ENCODE peak calls at places on chromosomes 4 and X, in seven cellular contexts. One of them, this sample, is unnamed.

GRCh38 chr4:186724048-186724860 is 598 bp upstream of the FAT1 start:
- DNase-seq in OCI-LY7: no peak
- DNase-seq in AG04449: no peak
- DNase-seq in brain microvascular endothelial cell: peak
- DNase-seq in AG04450: no peak
- DNase-seq in left ventricle myocardium inferior: peak
- DNase-seq in HFF-Myc: no peak
- DNase-seq in this sample: peak

GRCh38 chr4:102868782-102869568 is at the start of gene CISD2:
- DNase-seq in OCI-LY7: peak
- DNase-seq in AG04449: no peak
- DNase-seq in brain microvascular endothelial cell: peak
- DNase-seq in AG04450: peak
- DNase-seq in left ventricle myocardium inferior: peak
- DNase-seq in HFF-Myc: peak
- DNase-seq in this sample: peak

GRCh38 chrX:68947882-68948605 is 119.2 kb downstream of the EFNB1 start:
- DNase-seq in OCI-LY7: no peak
- DNase-seq in AG04449: no peak
- DNase-seq in brain microvascular endothelial cell: no peak
- DNase-seq in AG04450: no peak
- DNase-seq in left ventricle myocardium inferior: no peak
- DNase-seq in HFF-Myc: no peak
- DNase-seq in this sample: no peak

GRCh38 chrX:38939067-38939466 is 137.8 kb downstream of the MID1IP1 start:
- DNase-seq in OCI-LY7: no peak
- DNase-seq in AG04449: no peak
- DNase-seq in brain microvascular endothelial cell: no peak
- DNase-seq in AG04450: peak
- DNase-seq in left ventricle myocardium inferior: no peak
- DNase-seq in HFF-Myc: no peak
- DNase-seq in this sample: peak

GRCh38 chrX:119617511-119618164 is 11.4 kb upstream of the NKRF start:
- DNase-seq in OCI-LY7: peak
- DNase-seq in AG04449: no peak
- DNase-seq in brain microvascular endothelial cell: no peak
- DNase-seq in AG04450: no peak
- DNase-seq in left ventricle myocardium inferior: no peak
- DNase-seq in HFF-Myc: no peak
- DNase-seq in this sample: no peak

GRCh38 chrX:102714994-102715393 is 2.7 kb downstream of the GPRASP2 start:
- DNase-seq in OCI-LY7: no peak
- DNase-seq in AG04449: no peak
- DNase-seq in brain microvascular endothelial cell: no peak
- DNase-seq in AG04450: no peak
- DNase-seq in left ventricle myocardium inferior: no peak
- DNase-seq in HFF-Myc: no peak
- DNase-seq in this sample: no peak

GRCh38 chrX:115233497-115234219 is at the start of gene LRCH2:
- DNase-seq in OCI-LY7: no peak
- DNase-seq in AG04449: no peak
- DNase-seq in brain microvascular endothelial cell: no peak
- DNase-seq in AG04450: peak
- DNase-seq in left ventricle myocardium inferior: peak
- DNase-seq in HFF-Myc: no peak
- DNase-seq in this sample: peak

GRCh38 chr4:13543091-13543581 is 1.2 kb downstream of the NKX3-2 start:
- DNase-seq in OCI-LY7: no peak
- DNase-seq in AG04449: no peak
- DNase-seq in brain microvascular endothelial cell: no peak
- DNase-seq in AG04450: no peak
- DNase-seq in left ventricle myocardium inferior: no peak
- DNase-seq in HFF-Myc: no peak
- DNase-seq in this sample: no peak

GRCh38 chrX:18173494-18174180 is 47.0 kb downstream of the BEND2 start:
- DNase-seq in OCI-LY7: no peak
- DNase-seq in AG04449: no peak
- DNase-seq in brain microvascular endothelial cell: no peak
- DNase-seq in AG04450: no peak
- DNase-seq in left ventricle myocardium inferior: peak
- DNase-seq in HFF-Myc: no peak
- DNase-seq in this sample: no peak

GRCh38 chr4:55311792-55312490 is 34.1 kb upstream of the SRD5A3 start:
- DNase-seq in OCI-LY7: no peak
- DNase-seq in AG04449: no peak
- DNase-seq in brain microvascular endothelial cell: peak
- DNase-seq in AG04450: no peak
- DNase-seq in left ventricle myocardium inferior: no peak
- DNase-seq in HFF-Myc: no peak
- DNase-seq in this sample: peak

GRCh38 chr4:34371676-34372075 is 1872.6 kb downstream of the ARAP2 start:
- DNase-seq in OCI-LY7: no peak
- DNase-seq in AG04449: no peak
- DNase-seq in brain microvascular endothelial cell: no peak
- DNase-seq in AG04450: no peak
- DNase-seq in left ventricle myocardium inferior: no peak
- DNase-seq in HFF-Myc: no peak
- DNase-seq in this sample: no peak

GRCh38 chr4:10075158-10075863 is 41.3 kb downstream of the WDR1 start:
- DNase-seq in OCI-LY7: no peak
- DNase-seq in AG04449: no peak
- DNase-seq in brain microvascular endothelial cell: no peak
- DNase-seq in AG04450: no peak
- DNase-seq in left ventricle myocardium inferior: peak
- DNase-seq in HFF-Myc: no peak
- DNase-seq in this sample: no peak

GRCh38 chr4:85430226-85430625 is 44.7 kb upstream of the ARHGAP24 start:
- DNase-seq in OCI-LY7: no peak
- DNase-seq in AG04449: no peak
- DNase-seq in brain microvascular endothelial cell: no peak
- DNase-seq in AG04450: no peak
- DNase-seq in left ventricle myocardium inferior: no peak
- DNase-seq in HFF-Myc: no peak
- DNase-seq in this sample: no peak

DNA sequence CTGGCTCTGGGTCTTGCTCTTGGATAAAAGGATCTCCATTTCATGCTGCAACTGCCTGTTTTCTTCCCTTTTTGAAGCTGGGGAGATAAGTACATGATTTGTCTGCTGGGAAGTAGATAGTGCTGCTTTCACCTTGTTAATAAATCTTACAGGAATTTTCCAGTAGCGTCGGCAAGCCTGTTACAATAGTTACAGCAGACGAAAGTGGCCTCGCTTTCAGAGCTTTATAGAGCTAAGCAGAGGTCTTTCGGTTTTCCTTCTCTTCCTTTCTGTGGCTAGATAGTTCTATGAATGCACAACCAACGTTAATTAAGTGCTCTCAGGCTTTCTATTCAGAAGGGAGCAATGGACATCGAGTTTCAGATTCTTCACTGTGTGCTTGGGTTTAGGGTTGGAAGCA is 237.7 kb downstream of the ARHGAP10 start:
- DNase-seq in OCI-LY7: no peak
- DNase-seq in AG04449: no peak
- DNase-seq in brain microvascular endothelial cell: no peak
- DNase-seq in AG04450: no peak
- DNase-seq in left ventricle myocardium inferior: no peak
- DNase-seq in HFF-Myc: no peak
- DNase-seq in this sample: no peak
- H3K4me3 ChIP-seq in OCI-LY7: no peak
- H3K4me3 ChIP-seq in AG04449: no peak
- H3K4me3 ChIP-seq in brain microvascular endothelial cell: no peak
- H3K4me3 ChIP-seq in AG04450: no peak
- H3K4me3 ChIP-seq in left ventricle myocardium inferior: no peak
- H3K4me3 ChIP-seq in HFF-Myc: no peak
- H3K4me3 ChIP-seq in this sample: no peak

GRCh38 chr4:125741825-125742452 is 427.2 kb downstream of the FAT4 start:
- DNase-seq in OCI-LY7: peak
- DNase-seq in AG04449: no peak
- DNase-seq in brain microvascular endothelial cell: no peak
- DNase-seq in AG04450: no peak
- DNase-seq in left ventricle myocardium inferior: no peak
- DNase-seq in HFF-Myc: no peak
- DNase-seq in this sample: peak
- TF ChIP-seq CTCF in OCI-LY7: peak
- TF ChIP-seq CTCF in AG04449: peak
- TF ChIP-seq CTCF in brain microvascular endothelial cell: peak
- TF ChIP-seq CTCF in AG04450: peak
- TF ChIP-seq CTCF in left ventricle myocardium inferior: peak
- TF ChIP-seq CTCF in HFF-Myc: peak
- TF ChIP-seq CTCF in this sample: peak

GRCh38 chrX:3791449-3791848 is 78.0 kb upstream of the PRKX start:
- DNase-seq in OCI-LY7: no peak
- DNase-seq in AG04449: no peak
- DNase-seq in brain microvascular endothelial cell: no peak
- DNase-seq in AG04450: no peak
- DNase-seq in left ventricle myocardium inferior: no peak
- DNase-seq in HFF-Myc: no peak
- DNase-seq in this sample: no peak

DNA sequence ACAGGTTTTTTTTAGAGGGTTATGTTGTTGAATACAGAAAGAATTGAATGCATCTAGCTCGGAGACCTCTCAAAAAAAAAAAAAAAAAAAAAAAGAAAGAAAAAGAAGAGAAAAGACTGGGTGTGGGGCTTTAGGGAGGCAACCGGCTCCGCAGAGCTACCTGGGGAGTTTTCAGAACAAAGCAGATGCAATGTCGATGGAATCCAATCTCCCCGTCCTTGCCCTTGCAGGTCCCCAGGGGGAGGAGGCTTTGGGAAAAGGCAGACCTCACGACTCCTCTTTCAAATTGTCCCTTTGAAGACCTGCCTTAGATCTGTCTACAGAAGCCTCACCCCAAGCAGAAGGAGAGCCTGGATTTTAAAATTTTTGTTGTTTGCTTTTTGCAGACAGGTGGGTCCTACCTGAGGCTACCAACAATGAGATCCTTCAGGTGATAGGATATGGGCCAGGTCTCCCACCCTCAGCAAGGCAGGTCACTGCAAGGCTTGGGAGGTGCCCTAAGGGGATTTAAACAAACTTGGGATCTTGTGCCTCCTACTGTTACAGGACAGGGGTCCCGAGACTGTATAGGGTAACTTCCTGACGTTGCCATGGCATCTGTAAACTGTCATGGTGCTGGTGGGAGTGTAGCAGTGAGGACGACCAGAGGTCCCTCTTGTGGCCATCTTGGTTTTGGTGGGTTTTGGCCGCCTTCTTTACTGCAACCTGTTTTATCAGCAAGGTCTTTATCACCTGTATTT is 75.2 kb upstream of the PRKX start:
- DNase-seq in OCI-LY7: no peak
- DNase-seq in AG04449: no peak
- DNase-seq in brain microvascular endothelial cell: no peak
- DNase-seq in AG04450: no peak
- DNase-seq in left ventricle myocardium inferior: no peak
- DNase-seq in HFF-Myc: no peak
- DNase-seq in this sample: no peak
- H3K4me3 ChIP-seq in OCI-LY7: no peak
- H3K4me3 ChIP-seq in AG04449: no peak
- H3K4me3 ChIP-seq in brain microvascular endothelial cell: no peak
- H3K4me3 ChIP-seq in AG04450: no peak
- H3K4me3 ChIP-seq in left ventricle myocardium inferior: no peak
- H3K4me3 ChIP-seq in HFF-Myc: no peak
- H3K4me3 ChIP-seq in this sample: no peak

GRCh38 chrX:123425904-123426303 is 241.8 kb downstream of the GRIA3 start:
- DNase-seq in OCI-LY7: no peak
- DNase-seq in AG04449: no peak
- DNase-seq in brain microvascular endothelial cell: no peak
- DNase-seq in AG04450: no peak
- DNase-seq in left ventricle myocardium inferior: no peak
- DNase-seq in HFF-Myc: no peak
- DNase-seq in this sample: peak

GRCh38 chrX:123424546-123424945 is 240.5 kb downstream of the GRIA3 start:
- DNase-seq in OCI-LY7: no peak
- DNase-seq in AG04449: no peak
- DNase-seq in brain microvascular endothelial cell: peak
- DNase-seq in AG04450: no peak
- DNase-seq in left ventricle myocardium inferior: no peak
- DNase-seq in HFF-Myc: no peak
- DNase-seq in this sample: peak

GRCh38 chrX:123425471-123425870 is 241.4 kb downstream of the GRIA3 start:
- DNase-seq in OCI-LY7: no peak
- DNase-seq in AG04449: no peak
- DNase-seq in brain microvascular endothelial cell: no peak
- DNase-seq in AG04450: no peak
- DNase-seq in left ventricle myocardium inferior: no peak
- DNase-seq in HFF-Myc: no peak
- DNase-seq in this sample: peak

DNA sequence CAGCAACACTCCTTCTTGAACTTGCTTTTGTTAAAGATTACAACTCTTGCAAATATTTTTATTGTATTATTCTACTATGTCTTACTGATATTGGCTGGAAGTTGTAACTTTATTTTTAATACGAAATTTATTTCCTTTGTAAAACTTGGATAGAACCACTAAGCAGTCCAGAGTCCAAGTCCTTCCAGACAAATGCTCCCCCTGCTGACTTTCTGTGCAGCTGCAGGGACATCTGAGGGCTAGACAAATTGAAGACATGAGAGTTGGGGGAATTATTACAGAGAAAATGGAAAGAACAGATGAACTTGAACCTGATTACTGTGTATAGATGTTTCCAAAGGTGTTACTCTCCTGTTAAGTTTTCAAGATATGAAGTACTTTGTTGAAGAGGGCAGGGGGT is 238.8 kb downstream of the GRIA3 start:
- DNase-seq in OCI-LY7: peak
- DNase-seq in AG04449: no peak
- DNase-seq in brain microvascular endothelial cell: peak
- DNase-seq in AG04450: no peak
- DNase-seq in left ventricle myocardium inferior: no peak
- DNase-seq in HFF-Myc: no peak
- DNase-seq in this sample: peak
- TF ChIP-seq CTCF in OCI-LY7: peak
- TF ChIP-seq CTCF in AG04449: peak
- TF ChIP-seq CTCF in brain microvascular endothelial cell: peak
- TF ChIP-seq CTCF in AG04450: peak
- TF ChIP-seq CTCF in left ventricle myocardium inferior: peak
- TF ChIP-seq CTCF in HFF-Myc: peak
- TF ChIP-seq CTCF in this sample: peak

GRCh38 chrX:139200346-139200745 is 330.2 kb upstream of the F9 start:
- DNase-seq in OCI-LY7: no peak
- DNase-seq in AG04449: no peak
- DNase-seq in brain microvascular endothelial cell: no peak
- DNase-seq in AG04450: no peak
- DNase-seq in left ventricle myocardium inferior: no peak
- DNase-seq in HFF-Myc: no peak
- DNase-seq in this sample: no peak
- H3K4me3 ChIP-seq in OCI-LY7: no peak
- H3K4me3 ChIP-seq in AG04449: no peak
- H3K4me3 ChIP-seq in brain microvascular endothelial cell: no peak
- H3K4me3 ChIP-seq in AG04450: no peak
- H3K4me3 ChIP-seq in left ventricle myocardium inferior: no peak
- H3K4me3 ChIP-seq in HFF-Myc: no peak
- H3K4me3 ChIP-seq in this sample: no peak

GRCh38 chrX:57822398-57822797 is 87.9 kb downstream of the ZXDA start:
- DNase-seq in OCI-LY7: no peak
- DNase-seq in AG04449: no peak
- DNase-seq in brain microvascular endothelial cell: no peak
- DNase-seq in AG04450: no peak
- DNase-seq in left ventricle myocardium inferior: no peak
- DNase-seq in HFF-Myc: no peak
- DNase-seq in this sample: no peak

GRCh38 chrX:57821703-57822375 is 88.4 kb downstream of the ZXDA start:
- DNase-seq in OCI-LY7: peak
- DNase-seq in AG04449: peak
- DNase-seq in brain microvascular endothelial cell: peak
- DNase-seq in AG04450: peak
- DNase-seq in left ventricle myocardium inferior: no peak
- DNase-seq in HFF-Myc: peak
- DNase-seq in this sample: peak

GRCh38 chrX:57817302-57817701 is 93.0 kb downstream of the ZXDA start:
- DNase-seq in OCI-LY7: peak
- DNase-seq in AG04449: no peak
- DNase-seq in brain microvascular endothelial cell: no peak
- DNase-seq in AG04450: no peak
- DNase-seq in left ventricle myocardium inferior: no peak
- DNase-seq in HFF-Myc: no peak
- DNase-seq in this sample: peak
- TF ChIP-seq CTCF in OCI-LY7: peak
- TF ChIP-seq CTCF in AG04449: peak
- TF ChIP-seq CTCF in brain microvascular endothelial cell: no peak
- TF ChIP-seq CTCF in AG04450: peak
- TF ChIP-seq CTCF in left ventricle myocardium inferior: peak
- TF ChIP-seq CTCF in HFF-Myc: no peak
- TF ChIP-seq CTCF in this sample: peak

This sample was measured in fibroblast of the aortic adventitia.